ENCODE peak calls at places on chromosomes 4 and X, in eight cellular contexts. A is K562, H is endothelial cell of umbilical vein, S is HCT116, Q is transverse colon, M is vagina, W is SK-N-SH, E is sigmoid colon. U is an unnamed sample.

GRCh38 chrX:154738013-154738738 is 12.7 kb downstream of the GAB3 start:
- DNase-seq in A (peak; percentile 29), H (peak; percentile 87), S (no peak), Q (peak; percentile 45), M (no peak), W (no peak), E (peak; percentile 86), U (no peak)

GRCh38 chr4:133156096-133156495 is 7.0 kb downstream of the PCDH10 start:
- DNase-seq in A (no peak), H (peak; percentile 26), S (no peak), Q (no peak), M (no peak), W (no peak), E (no peak), U (no peak)

GRCh38 chrX:789096-789495 is 158.5 kb downstream of the SHOX start:
- DNase-seq in A (no peak), H (no peak), S (no peak), Q (no peak), M (peak; percentile 89), W (no peak), E (no peak), U (no peak)

GRCh38 chr4:128859887-128860774 is 50.6 kb downstream of the JADE1 start:
- DNase-seq in A (no peak), H (peak; percentile 17), S (no peak), Q (no peak), M (no peak), W (no peak), E (no peak), U (no peak)

GRCh38 chr4:70902577-70903281 is 560 bp downstream of the MOB1B start:
- DNase-seq in A (peak; percentile 50), H (peak; percentile 54), S (no peak), Q (no peak), M (no peak), W (no peak), E (no peak), U (no peak)

GRCh38 chr4:151316645-151317044 is 8.8 kb downstream of the SH3D19 start:
- DNase-seq in A (no peak), H (no peak), S (no peak), Q (peak; percentile 33), M (no peak), W (no peak), E (no peak), U (no peak)

GRCh38 chrX:47751670-47752069 is 85.0 kb upstream of the ZNF81 start:
- DNase-seq in A (peak; percentile 34), H (no peak), S (peak; percentile 13), Q (peak; percentile 60), M (no peak), W (no peak), E (no peak), U (no peak)

GRCh38 chrX:78333521-78333920 is 6.1 kb upstream of the CYSLTR1 start:
- DNase-seq in A (no peak), H (no peak), S (no peak), Q (no peak), M (no peak), W (no peak), E (no peak), U (no peak)

GRCh38 chr4:6674500-6675149 is 19.1 kb upstream of the S100P start:
- DNase-seq in A (peak; percentile 64), H (peak; percentile 48), S (peak; percentile 63), Q (peak; percentile 64), M (no peak), W (peak; percentile 62), E (no peak), U (no peak)

GRCh38 chr4:85953651-85954018 is 406.2 kb downstream of the MAPK10 start:
- DNase-seq in A (no peak), H (peak; percentile 63), S (peak; percentile 37), Q (no peak), M (no peak), W (no peak), E (no peak), U (no peak)

GRCh38 chr4:61152433-61152832 is 47.7 kb upstream of the ADGRL3 start:
- DNase-seq in A (no peak), H (no peak), S (no peak), Q (no peak), M (no peak), W (no peak), E (no peak), U (no peak)

GRCh38 chrX:124098089-124098488 is 136.6 kb downstream of the STAG2 start:
- DNase-seq in A (peak; percentile 12), H (peak; percentile 15), S (no peak), Q (no peak), M (no peak), W (peak; percentile 16), E (no peak), U (no peak)

GRCh38 chrX:51494409-51494808 is 2.0 kb downstream of the NUDT11 start:
- DNase-seq in A (no peak), H (peak; percentile 7), S (no peak), Q (no peak), M (no peak), W (no peak), E (no peak), U (no peak)

GRCh38 chr4:3801931-3802550 is 35.9 kb downstream of the ADRA2C start:
- DNase-seq in A (no peak), H (no peak), S (no peak), Q (no peak), M (no peak), W (no peak), E (no peak), U (no peak)

GRCh38 chrX:26083093-26083492 is 55.0 kb upstream of the MAGEB18 start:
- DNase-seq in A (no peak), H (no peak), S (no peak), Q (no peak), M (no peak), W (no peak), E (no peak), U (no peak)

GRCh38 chrX:71941771-71942170 is 31.1 kb downstream of the NHSL2 start:
- DNase-seq in A (no peak), H (no peak), S (no peak), Q (peak; percentile 15), M (no peak), W (no peak), E (peak; percentile 91), U (no peak)

GRCh38 chr4:7472443-7473013 is 37.8 kb upstream of the PSAPL1 start:
- DNase-seq in A (no peak), H (no peak), S (no peak), Q (no peak), M (no peak), W (no peak), E (no peak), U (no peak)

GRCh38 chr4:154807042-154807630 is 26.1 kb downstream of the RBM46 start:
- DNase-seq in A (peak; percentile 8), H (peak; percentile 61), S (peak; percentile 34), Q (no peak), M (no peak), W (peak; percentile 24), E (no peak), U (no peak)

GRCh38 chrX:2387614-2388239 is 113.0 kb downstream of the DHRSX start:
- DNase-seq in A (peak; percentile 13), H (peak; percentile 75), S (no peak), Q (no peak), M (no peak), W (no peak), E (no peak), U (no peak)

GRCh38 chrX:111868726-111869638 is 7.0 kb upstream of the TRPC5OS start:
- DNase-seq in A (no peak), H (peak; percentile 1), S (no peak), Q (no peak), M (no peak), W (no peak), E (no peak), U (no peak)

GRCh38 chrX:7746861-7747260 is 96.1 kb upstream of the VCX start:
- DNase-seq in A (no peak), H (no peak), S (no peak), Q (no peak), M (no peak), W (no peak), E (no peak), U (no peak)
- H3K9me3 ChIP-seq in A (no peaks in the 10 kb centered on the region), H (no peaks in the 10 kb centered on the region), S (no peaks in the 10 kb centered on the region), Q (no peaks in the 10 kb centered on the region), M (no peaks in the 10 kb centered on the region), W (no peaks in the 10 kb centered on the region), E (no peaks in the 10 kb centered on the region), U (no peaks in the 10 kb centered on the region)

DNA sequence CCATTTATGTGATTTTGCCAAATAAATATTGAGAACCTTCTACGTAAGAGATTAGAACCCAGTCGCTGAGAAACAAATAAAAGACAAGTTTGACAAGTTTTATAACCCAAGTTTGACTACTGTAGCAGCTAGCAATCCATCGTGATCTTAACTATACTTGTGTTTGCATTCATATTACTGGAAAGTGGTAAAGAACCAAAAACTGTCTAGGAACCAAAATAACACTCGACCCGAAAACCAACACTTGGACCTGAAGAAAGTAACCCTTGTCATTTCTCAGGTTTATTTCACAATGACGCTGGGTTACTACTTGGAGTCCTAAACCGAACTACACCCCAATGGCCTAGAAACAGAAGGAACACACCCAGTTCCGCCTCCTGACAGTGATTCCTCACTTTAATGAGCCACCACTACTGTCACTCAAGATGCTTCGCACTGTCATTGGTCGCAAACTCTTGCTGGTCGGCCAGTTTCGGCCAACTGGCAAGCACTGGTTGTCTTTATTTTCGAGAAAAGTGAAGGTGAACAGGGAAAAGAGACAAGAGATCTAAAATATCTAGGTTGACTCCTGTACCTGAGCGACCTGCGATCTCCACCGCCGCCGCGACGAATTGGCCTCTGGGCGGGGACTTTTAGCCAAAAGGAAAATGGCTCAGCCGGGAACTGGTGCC is 496 bp downstream of the FBXO8 start:
- DNase-seq in A (peak; percentile 88), H (peak; percentile 93), S (peak; percentile 91), Q (peak; percentile 84), M (no peak), W (peak; percentile 80), E (peak; percentile 91), U (peak; percentile 66)
- TF ChIP-seq POLR2AphosphoS5 in A (no peak), H (no peak), S (no peak), Q (no peak), M (no peak), W (no peak), E (no peak), U (no peak)

DNA sequence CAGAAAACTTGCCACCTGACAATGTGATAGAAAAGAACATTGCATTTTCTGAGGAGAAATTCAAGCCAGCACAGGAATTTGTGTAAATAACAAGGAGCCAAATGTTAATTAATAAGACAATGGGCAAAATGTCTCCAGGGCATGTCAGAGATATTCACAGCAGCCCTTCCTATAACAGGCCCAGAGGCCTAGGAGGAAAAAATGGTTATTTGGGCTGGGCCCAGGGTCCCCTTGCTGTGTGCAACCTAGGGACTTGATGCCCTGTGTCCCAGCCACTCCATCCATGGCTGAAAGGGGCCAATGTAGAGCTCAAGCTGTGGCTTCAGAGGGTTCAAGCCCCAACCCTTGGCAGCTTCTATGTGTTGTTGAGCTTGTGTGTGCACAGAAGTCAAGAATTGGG is 55.5 kb upstream of the GABRG1 start:
- DNase-seq in A (no peak), H (no peak), S (no peak), Q (no peak), M (no peak), W (no peak), E (no peak), U (no peak)
- H3K9me3 ChIP-seq in A (no peaks in the 10 kb centered on the region), H (no peaks in the 10 kb centered on the region), S (peaks cover 8% of the 10 kb centered on the region), Q (no peaks in the 10 kb centered on the region), M (no peaks in the 10 kb centered on the region), W (no peaks in the 10 kb centered on the region), E (no peaks in the 10 kb centered on the region), U (peaks cover 23% of the 10 kb centered on the region)

DNA sequence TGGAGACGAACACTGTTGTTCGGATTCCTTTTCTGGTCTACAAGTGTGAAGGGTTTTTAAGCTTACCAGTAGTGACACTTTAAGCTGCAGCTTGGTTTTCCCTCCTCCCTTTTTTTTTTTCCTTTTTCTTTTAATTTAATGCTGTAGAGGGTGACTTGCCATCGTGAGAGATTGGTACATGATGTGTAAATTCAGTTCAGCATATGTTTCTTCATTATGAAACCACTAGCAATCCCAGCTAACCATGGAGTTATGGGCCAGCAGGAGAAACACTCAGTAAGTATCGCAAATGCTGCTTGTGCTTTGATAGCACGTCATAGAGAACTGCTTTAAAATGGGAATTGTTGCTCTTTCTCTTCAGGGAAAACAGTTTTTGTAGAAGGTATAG is 165.1 kb downstream of the RAPGEF2 start:
- DNase-seq in A (no peak), H (no peak), S (no peak), Q (no peak), M (no peak), W (no peak), E (no peak), U (no peak)
- TF ChIP-seq POLR2AphosphoS5 in A (no peak), H (no peak), S (no peak), Q (no peak), M (no peak), W (no peak), E (no peak), U (no peak)